ENCODE peak calls at places on chromosomes 11 and 22, in seven cellular contexts. One of them, this sample, is unnamed.

GRCh38 chr22:30919973-30920372 is 48.6 kb downstream of the MORC2 start:
- DNase-seq in body of pancreas: no peak
- DNase-seq in tibial nerve: no peak
- DNase-seq in lower leg skin: peak
- DNase-seq in testis: peak
- DNase-seq in adrenal gland: no peak
- DNase-seq in right lobe of liver: no peak
- DNase-seq in this sample: no peak

GRCh38 chr11:13189561-13190435 is 87.8 kb upstream of the BMAL1 start:
- DNase-seq in body of pancreas: no peak
- DNase-seq in tibial nerve: no peak
- DNase-seq in lower leg skin: no peak
- DNase-seq in testis: no peak
- DNase-seq in adrenal gland: no peak
- DNase-seq in right lobe of liver: no peak
- DNase-seq in this sample: no peak

GRCh38 chr11:115682101-115682500 is 177.9 kb upstream of the CADM1 start:
- DNase-seq in body of pancreas: no peak
- DNase-seq in tibial nerve: no peak
- DNase-seq in lower leg skin: no peak
- DNase-seq in testis: no peak
- DNase-seq in adrenal gland: no peak
- DNase-seq in right lobe of liver: no peak
- DNase-seq in this sample: no peak

GRCh38 chr22:30325065-30325720 is 1.5 kb downstream of the TBC1D10A start:
- DNase-seq in body of pancreas: peak
- DNase-seq in tibial nerve: no peak
- DNase-seq in lower leg skin: peak
- DNase-seq in testis: peak
- DNase-seq in adrenal gland: peak
- DNase-seq in right lobe of liver: no peak
- DNase-seq in this sample: no peak

GRCh38 chr22:25840883-25841282 is 98.9 kb downstream of the MYO18B start:
- DNase-seq in body of pancreas: no peak
- DNase-seq in tibial nerve: no peak
- DNase-seq in lower leg skin: no peak
- DNase-seq in testis: no peak
- DNase-seq in adrenal gland: no peak
- DNase-seq in right lobe of liver: no peak
- DNase-seq in this sample: no peak

GRCh38 chr11:116852261-116853125 is 15.1 kb upstream of the APOA1 start:
- DNase-seq in body of pancreas: no peak
- DNase-seq in tibial nerve: no peak
- DNase-seq in lower leg skin: no peak
- DNase-seq in testis: peak
- DNase-seq in adrenal gland: no peak
- DNase-seq in right lobe of liver: no peak
- DNase-seq in this sample: no peak

GRCh38 chr11:11843233-11843632 is 1.5 kb downstream of the USP47 start:
- DNase-seq in body of pancreas: no peak
- DNase-seq in tibial nerve: no peak
- DNase-seq in lower leg skin: no peak
- DNase-seq in testis: no peak
- DNase-seq in adrenal gland: no peak
- DNase-seq in right lobe of liver: no peak
- DNase-seq in this sample: no peak

GRCh38 chr11:110519816-110520215 is 90.1 kb downstream of the FDX1 start:
- DNase-seq in body of pancreas: no peak
- DNase-seq in tibial nerve: no peak
- DNase-seq in lower leg skin: no peak
- DNase-seq in testis: no peak
- DNase-seq in adrenal gland: no peak
- DNase-seq in right lobe of liver: no peak
- DNase-seq in this sample: no peak

GRCh38 chr22:25053153-25053805 is 100.8 kb downstream of the KIAA1671 start:
- DNase-seq in body of pancreas: no peak
- DNase-seq in tibial nerve: peak
- DNase-seq in lower leg skin: no peak
- DNase-seq in testis: no peak
- DNase-seq in adrenal gland: no peak
- DNase-seq in right lobe of liver: no peak
- DNase-seq in this sample: no peak

GRCh38 chr11:3920148-3920852 is 64.8 kb downstream of the STIM1 start:
- DNase-seq in body of pancreas: no peak
- DNase-seq in tibial nerve: peak
- DNase-seq in lower leg skin: peak
- DNase-seq in testis: no peak
- DNase-seq in adrenal gland: peak
- DNase-seq in right lobe of liver: no peak
- DNase-seq in this sample: peak

GRCh38 chr22:30178180-30179126 is 68.1 kb downstream of the LIF start:
- DNase-seq in body of pancreas: peak
- DNase-seq in tibial nerve: no peak
- DNase-seq in lower leg skin: no peak
- DNase-seq in testis: peak
- DNase-seq in adrenal gland: no peak
- DNase-seq in right lobe of liver: no peak
- DNase-seq in this sample: no peak

DNA sequence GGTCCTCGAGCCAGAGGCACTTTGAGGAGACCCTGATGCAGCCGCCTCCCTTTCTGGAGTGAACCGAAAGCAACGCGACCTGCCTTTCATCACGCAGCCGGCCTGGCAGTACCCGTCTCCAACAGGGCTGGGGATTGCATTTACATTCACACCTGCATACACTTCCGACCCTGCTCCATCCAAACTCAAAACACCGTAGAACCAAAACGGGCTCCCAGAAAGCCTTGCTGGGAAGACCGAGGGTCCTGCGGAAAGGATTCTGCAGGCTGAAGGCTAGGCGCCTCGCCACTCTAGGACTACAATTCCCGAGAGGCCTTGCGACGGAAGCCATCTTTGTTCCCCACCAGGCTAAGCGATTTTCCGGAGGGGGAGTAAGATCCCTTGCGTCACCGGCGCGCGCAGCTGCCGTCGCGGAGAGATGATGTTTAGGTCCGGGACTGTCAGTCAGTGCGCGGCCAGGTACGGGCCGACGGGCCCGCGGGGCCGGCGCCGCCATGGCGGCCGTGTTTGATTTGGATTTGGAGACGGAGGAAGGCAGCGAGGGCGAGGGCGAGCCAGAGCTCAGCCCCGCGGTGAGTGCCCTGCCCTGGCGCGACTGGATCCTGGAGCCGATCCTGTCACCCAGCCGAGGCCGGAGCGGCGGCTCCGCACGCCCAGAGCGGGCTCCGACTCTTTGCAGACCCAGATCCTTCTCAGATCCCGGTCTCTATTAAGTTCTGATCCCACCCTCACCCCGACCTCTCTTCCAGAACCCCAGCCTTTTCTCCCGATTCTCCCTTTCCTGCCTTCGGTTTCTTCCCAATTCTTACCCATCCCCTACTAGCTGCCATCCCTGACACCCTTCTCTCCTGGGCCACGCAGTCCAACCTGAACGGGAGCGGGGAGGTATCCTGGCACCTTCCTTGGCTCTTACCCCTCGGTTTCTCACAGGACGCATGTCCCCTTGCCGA is at the start of gene RPS6KB2:
- DNase-seq in body of pancreas: peak
- DNase-seq in tibial nerve: peak
- DNase-seq in lower leg skin: peak
- DNase-seq in testis: peak
- DNase-seq in adrenal gland: peak
- DNase-seq in right lobe of liver: peak
- DNase-seq in this sample: peak
- TF ChIP-seq POLR2A in body of pancreas: peak
- TF ChIP-seq POLR2A in tibial nerve: peak
- TF ChIP-seq POLR2A in lower leg skin: no peak
- TF ChIP-seq POLR2A in testis: no peak
- TF ChIP-seq POLR2A in adrenal gland: peak
- TF ChIP-seq POLR2A in right lobe of liver: peak
- TF ChIP-seq POLR2A in this sample: peak

GRCh38 chr11:65498977-65499712 is at the start of gene MALAT1:
- DNase-seq in body of pancreas: peak
- DNase-seq in tibial nerve: peak
- DNase-seq in lower leg skin: peak
- DNase-seq in testis: peak
- DNase-seq in adrenal gland: peak
- DNase-seq in right lobe of liver: peak
- DNase-seq in this sample: peak

GRCh38 chr11:65501005-65501529 is 2.2 kb downstream of the MALAT1 start:
- DNase-seq in body of pancreas: no peak
- DNase-seq in tibial nerve: no peak
- DNase-seq in lower leg skin: no peak
- DNase-seq in testis: no peak
- DNase-seq in adrenal gland: no peak
- DNase-seq in right lobe of liver: no peak
- DNase-seq in this sample: no peak

GRCh38 chr11:65498727-65498976 is 193 bp upstream of the MALAT1 start:
- DNase-seq in body of pancreas: no peak
- DNase-seq in tibial nerve: no peak
- DNase-seq in lower leg skin: no peak
- DNase-seq in testis: no peak
- DNase-seq in adrenal gland: no peak
- DNase-seq in right lobe of liver: no peak
- DNase-seq in this sample: no peak

GRCh38 chr11:65500262-65501004 is 1.6 kb downstream of the MALAT1 start:
- DNase-seq in body of pancreas: peak
- DNase-seq in tibial nerve: no peak
- DNase-seq in lower leg skin: no peak
- DNase-seq in testis: no peak
- DNase-seq in adrenal gland: peak
- DNase-seq in right lobe of liver: no peak
- DNase-seq in this sample: no peak

DNA sequence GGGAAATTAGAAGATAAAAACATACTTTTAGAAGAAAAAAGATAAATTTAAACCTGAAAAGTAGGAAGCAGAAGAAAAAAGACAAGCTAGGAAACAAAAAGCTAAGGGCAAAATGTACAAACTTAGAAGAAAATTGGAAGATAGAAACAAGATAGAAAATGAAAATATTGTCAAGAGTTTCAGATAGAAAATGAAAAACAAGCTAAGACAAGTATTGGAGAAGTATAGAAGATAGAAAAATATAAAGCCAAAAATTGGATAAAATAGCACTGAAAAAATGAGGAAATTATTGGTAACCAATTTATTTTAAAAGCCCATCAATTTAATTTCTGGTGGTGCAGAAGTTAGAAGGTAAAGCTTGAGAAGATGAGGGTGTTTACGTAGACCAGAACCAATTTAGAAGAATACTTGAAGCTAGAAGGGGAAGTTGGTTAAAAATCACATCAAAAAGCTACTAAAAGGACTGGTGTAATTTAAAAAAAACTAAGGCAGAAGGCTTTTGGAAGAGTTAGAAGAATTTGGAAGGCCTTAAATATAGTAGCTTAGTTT is 942 bp downstream of the MALAT1 start:
- DNase-seq in body of pancreas: no peak
- DNase-seq in tibial nerve: no peak
- DNase-seq in lower leg skin: no peak
- DNase-seq in testis: no peak
- DNase-seq in adrenal gland: no peak
- DNase-seq in right lobe of liver: no peak
- DNase-seq in this sample: no peak
- TF ChIP-seq POLR2A in body of pancreas: no peak
- TF ChIP-seq POLR2A in tibial nerve: no peak
- TF ChIP-seq POLR2A in lower leg skin: no peak
- TF ChIP-seq POLR2A in testis: no peak
- TF ChIP-seq POLR2A in adrenal gland: no peak
- TF ChIP-seq POLR2A in right lobe of liver: no peak
- TF ChIP-seq POLR2A in this sample: no peak

DNA sequence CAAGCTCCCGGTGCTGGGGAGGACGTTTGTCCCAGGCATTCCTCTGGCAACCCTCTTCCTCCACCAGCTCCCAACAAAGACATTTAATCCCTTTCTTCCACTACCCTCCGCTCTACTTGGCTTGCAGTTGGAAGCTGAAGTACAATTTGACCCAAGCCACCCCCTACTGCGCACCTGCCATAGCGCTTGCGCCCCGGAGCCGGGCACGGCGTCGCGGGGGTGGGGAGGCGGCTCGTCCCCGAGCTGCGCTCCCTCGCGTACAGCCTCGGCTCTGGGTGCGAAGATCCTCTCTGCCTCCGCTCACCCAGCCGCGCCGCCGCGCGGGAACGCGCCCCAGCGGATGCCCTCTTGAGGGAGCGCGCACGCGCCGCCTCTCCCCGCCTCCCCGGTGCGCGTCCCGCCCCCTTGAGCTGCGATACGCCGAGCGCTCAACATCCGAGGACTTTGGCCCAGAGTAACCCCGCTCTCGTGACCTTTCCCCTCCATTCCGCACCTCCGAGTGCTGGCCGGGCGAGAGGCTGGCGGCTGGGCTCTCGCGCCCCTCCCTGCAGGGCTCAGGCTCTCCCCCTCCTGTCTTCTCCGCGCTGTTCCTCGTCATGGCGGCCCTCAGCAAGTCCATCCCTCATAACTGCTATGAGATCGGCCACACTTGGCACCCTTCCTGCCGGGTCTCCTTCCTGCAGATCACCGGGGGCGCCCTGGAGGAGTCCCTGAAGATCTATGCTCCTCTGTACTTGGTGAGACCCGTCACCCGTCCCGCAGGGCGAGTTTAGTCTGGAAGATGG is at the start of gene TMEM135:
- DNase-seq in body of pancreas: peak
- DNase-seq in tibial nerve: peak
- DNase-seq in lower leg skin: peak
- DNase-seq in testis: peak
- DNase-seq in adrenal gland: peak
- DNase-seq in right lobe of liver: peak
- DNase-seq in this sample: peak
- TF ChIP-seq POLR2A in body of pancreas: peak
- TF ChIP-seq POLR2A in tibial nerve: peak
- TF ChIP-seq POLR2A in lower leg skin: no peak
- TF ChIP-seq POLR2A in testis: no peak
- TF ChIP-seq POLR2A in adrenal gland: peak
- TF ChIP-seq POLR2A in right lobe of liver: peak
- TF ChIP-seq POLR2A in this sample: peak

GRCh38 chr11:65113361-65113756 is 1.7 kb downstream of the TM7SF2 start:
- DNase-seq in body of pancreas: peak
- DNase-seq in tibial nerve: no peak
- DNase-seq in lower leg skin: no peak
- DNase-seq in testis: no peak
- DNase-seq in adrenal gland: peak
- DNase-seq in right lobe of liver: no peak
- DNase-seq in this sample: no peak

GRCh38 chr11:65111537-65112225 is at the start of gene TM7SF2:
- DNase-seq in body of pancreas: peak
- DNase-seq in tibial nerve: peak
- DNase-seq in lower leg skin: peak
- DNase-seq in testis: peak
- DNase-seq in adrenal gland: peak
- DNase-seq in right lobe of liver: peak
- DNase-seq in this sample: peak

GRCh38 chr11:65112226-65112550 is 516 bp downstream of the TM7SF2 start:
- DNase-seq in body of pancreas: no peak
- DNase-seq in tibial nerve: no peak
- DNase-seq in lower leg skin: no peak
- DNase-seq in testis: no peak
- DNase-seq in adrenal gland: no peak
- DNase-seq in right lobe of liver: no peak
- DNase-seq in this sample: no peak

GRCh38 chr11:65113839-65114238 is 2.2 kb downstream of the TM7SF2 start:
- DNase-seq in body of pancreas: peak
- DNase-seq in tibial nerve: no peak
- DNase-seq in lower leg skin: no peak
- DNase-seq in testis: no peak
- DNase-seq in adrenal gland: peak
- DNase-seq in right lobe of liver: no peak
- DNase-seq in this sample: no peak

GRCh38 chr11:65112551-65113360 is 1.1 kb downstream of the TM7SF2 start:
- DNase-seq in body of pancreas: peak
- DNase-seq in tibial nerve: no peak
- DNase-seq in lower leg skin: no peak
- DNase-seq in testis: peak
- DNase-seq in adrenal gland: peak
- DNase-seq in right lobe of liver: peak
- DNase-seq in this sample: no peak
- TF ChIP-seq POLR2A in body of pancreas: peak
- TF ChIP-seq POLR2A in tibial nerve: no peak
- TF ChIP-seq POLR2A in lower leg skin: no peak
- TF ChIP-seq POLR2A in testis: no peak
- TF ChIP-seq POLR2A in adrenal gland: peak
- TF ChIP-seq POLR2A in right lobe of liver: peak
- TF ChIP-seq POLR2A in this sample: no peak

This sample was measured in gastrocnemius medialis.